ENCODE peak calls at places on chromosome 16, in four cellular contexts. One of them, this sample, is unnamed.
A peak's percentile ranks its signal among the peaks of the same experiment; 100 is the strongest.

GRCh38 chr16:66007717-66008116 is 358.8 kb upstream of the CDH5 start:
- DNase-seq in transverse colon: no peak
- DNase-seq in BJ: peak; percentile 23
- DNase-seq in AG10803: peak; percentile 89
- DNase-seq in this sample: no peak

GRCh38 chr16:5633845-5634440 is 536.3 kb upstream of the EEF2KMT start:
- DNase-seq in transverse colon: no peak
- DNase-seq in BJ: no peak
- DNase-seq in AG10803: no peak
- DNase-seq in this sample: no peak

GRCh38 chr16:17470871-17471744 is at the start of gene XYLT1:
- DNase-seq in transverse colon: peak; percentile 73
- DNase-seq in BJ: peak; percentile 78
- DNase-seq in AG10803: peak; percentile 98
- DNase-seq in this sample: peak; percentile 49

GRCh38 chr16:1331712-1332617 is 1.5 kb upstream of the BAIAP3 start:
- DNase-seq in transverse colon: peak; percentile 88
- DNase-seq in BJ: peak; percentile 12
- DNase-seq in AG10803: peak; percentile 43
- DNase-seq in this sample: peak; percentile 77

GRCh38 chr16:12147681-12148479 is 171.3 kb downstream of the SNX29 start:
- DNase-seq in transverse colon: no peak
- DNase-seq in BJ: no peak
- DNase-seq in AG10803: no peak
- DNase-seq in this sample: no peak

GRCh38 chr16:88331989-88332920 is 50.5 kb upstream of the ZNF469 start:
- DNase-seq in transverse colon: peak; percentile 35
- DNase-seq in BJ: peak; percentile 99
- DNase-seq in AG10803: peak; percentile 100
- DNase-seq in this sample: peak; percentile 95

GRCh38 chr16:80846275-80847013 is 42.0 kb upstream of the CDYL2 start:
- DNase-seq in transverse colon: no peak
- DNase-seq in BJ: no peak
- DNase-seq in AG10803: no peak
- DNase-seq in this sample: no peak

GRCh38 chr16:55043499-55043898 is 112.8 kb downstream of the IRX5 start:
- DNase-seq in transverse colon: no peak
- DNase-seq in BJ: no peak
- DNase-seq in AG10803: no peak
- DNase-seq in this sample: no peak

GRCh38 chr16:54546481-54546880 is 259.9 kb upstream of the IRX3 start:
- DNase-seq in transverse colon: no peak
- DNase-seq in BJ: no peak
- DNase-seq in AG10803: no peak
- DNase-seq in this sample: no peak

GRCh38 chr16:56609463-56609921 is 1.1 kb downstream of the MT2A start:
- DNase-seq in transverse colon: peak; percentile 86
- DNase-seq in BJ: no peak
- DNase-seq in AG10803: peak; percentile 86
- DNase-seq in this sample: no peak

GRCh38 chr16:4136229-4136813 is 20.1 kb upstream of the ADCY9 start:
- DNase-seq in transverse colon: peak; percentile 72
- DNase-seq in BJ: no peak
- DNase-seq in AG10803: no peak
- DNase-seq in this sample: no peak

GRCh38 chr16:10971560-10971961 is 27.2 kb downstream of the CLEC16A start:
- DNase-seq in transverse colon: peak; percentile 31
- DNase-seq in BJ: peak; percentile 79
- DNase-seq in AG10803: peak; percentile 95
- DNase-seq in this sample: peak; percentile 92

DNA sequence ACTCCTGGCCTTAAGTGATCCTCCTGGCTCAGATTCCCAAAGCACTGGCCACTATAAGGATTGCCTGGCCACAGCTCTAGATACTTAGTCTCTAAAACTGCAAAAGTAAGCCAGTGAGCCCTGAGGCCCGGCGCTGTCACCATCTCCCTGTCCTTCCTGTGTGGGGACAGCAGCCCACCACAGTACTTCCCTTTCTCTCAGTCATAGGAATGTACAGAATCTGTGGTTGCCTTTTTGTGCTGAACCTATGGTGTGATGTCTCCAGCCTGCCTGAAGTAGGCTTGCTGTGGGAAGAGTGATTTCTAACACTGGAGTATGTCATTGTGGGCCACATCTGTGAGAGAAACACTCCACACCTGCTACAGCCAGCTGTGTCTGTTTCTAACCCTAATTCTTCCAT is 24.7 kb downstream of the NTAN1 start:
- DNase-seq in transverse colon: peak; percentile 13
- DNase-seq in BJ: no peak
- DNase-seq in AG10803: no peak
- DNase-seq in this sample: no peak
- H3K4me3 ChIP-seq in transverse colon: no peak overlapping the region
- H3K4me3 ChIP-seq in BJ: no peak overlapping the region
- H3K4me3 ChIP-seq in AG10803: no peak overlapping the region
- H3K4me3 ChIP-seq in this sample: no peak overlapping the region

DNA sequence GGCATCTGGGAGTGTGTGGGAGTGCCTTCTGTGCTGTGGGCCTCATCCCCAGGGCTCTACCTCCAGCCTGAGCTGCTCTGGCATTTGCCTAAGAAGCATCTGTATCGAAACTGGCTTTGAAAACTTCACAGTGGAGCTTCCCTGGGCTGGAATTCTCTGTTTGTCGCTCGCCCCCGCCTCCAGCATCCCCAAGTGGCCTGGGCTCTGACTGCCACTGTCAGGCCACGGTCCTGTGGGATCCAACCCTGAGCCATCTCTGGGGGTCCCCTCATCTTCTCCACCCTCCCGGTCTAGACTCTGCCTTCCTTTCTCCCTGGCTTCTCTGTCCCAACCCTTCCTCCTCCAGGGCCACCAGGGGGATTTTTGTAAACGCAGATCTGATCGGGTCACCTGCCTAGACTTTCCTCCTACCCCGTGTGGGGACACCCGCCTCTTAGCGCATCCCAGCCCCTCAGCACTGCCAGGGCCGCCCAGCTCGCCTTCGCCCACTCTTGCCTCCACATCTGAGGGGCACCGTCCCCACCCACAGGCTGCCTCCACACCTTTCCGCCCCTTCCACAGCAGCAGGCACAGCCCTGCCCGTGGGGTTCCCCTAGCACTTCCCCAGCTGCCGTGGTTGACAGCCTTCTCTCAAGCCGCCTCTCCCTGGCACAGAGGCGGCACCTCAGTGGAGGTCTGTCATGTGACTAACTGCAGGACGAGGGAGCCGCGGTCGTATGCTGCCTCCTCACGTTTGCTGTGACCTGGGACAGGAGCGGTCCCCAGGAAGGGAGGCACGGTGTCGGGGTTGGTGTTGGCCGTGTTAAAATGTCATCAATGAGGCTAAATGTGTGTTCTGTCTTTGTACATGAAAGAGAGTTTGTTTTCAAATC is 12.0 kb downstream of the TBC1D24 start:
- DNase-seq in transverse colon: peak; percentile 75
- DNase-seq in BJ: no peak
- DNase-seq in AG10803: no peak
- DNase-seq in this sample: no peak
- TF ChIP-seq CTCF in transverse colon: no peak
- TF ChIP-seq CTCF in BJ: peak; percentile 10
- TF ChIP-seq CTCF in AG10803: no peak
- TF ChIP-seq CTCF in this sample: no peak

GRCh38 chr16:2973081-2973480 is 3.9 kb downstream of the PAQR4 start:
- DNase-seq in transverse colon: no peak
- DNase-seq in BJ: no peak
- DNase-seq in AG10803: no peak
- DNase-seq in this sample: no peak

GRCh38 chr16:2970563-2970962 is 1.4 kb downstream of the PAQR4 start:
- DNase-seq in transverse colon: no peak
- DNase-seq in BJ: no peak
- DNase-seq in AG10803: no peak
- DNase-seq in this sample: no peak

GRCh38 chr16:2969545-2970521 is 685 bp downstream of the PAQR4 start:
- DNase-seq in transverse colon: peak; percentile 68
- DNase-seq in BJ: no peak
- DNase-seq in AG10803: peak; percentile 40
- DNase-seq in this sample: no peak

GRCh38 chr16:2971985-2972784 is 3.0 kb downstream of the PAQR4 start:
- DNase-seq in transverse colon: no peak
- DNase-seq in BJ: no peak
- DNase-seq in AG10803: no peak
- DNase-seq in this sample: no peak

GRCh38 chr16:2971134-2971984 is 2.2 kb downstream of the PAQR4 start:
- DNase-seq in transverse colon: no peak
- DNase-seq in BJ: no peak
- DNase-seq in AG10803: no peak
- DNase-seq in this sample: no peak
- H3K4me3 ChIP-seq in transverse colon: no peak overlapping the region
- H3K4me3 ChIP-seq in BJ: no peak overlapping the region
- H3K4me3 ChIP-seq in AG10803: no peak overlapping the region
- H3K4me3 ChIP-seq in this sample: no peak overlapping the region

DNA sequence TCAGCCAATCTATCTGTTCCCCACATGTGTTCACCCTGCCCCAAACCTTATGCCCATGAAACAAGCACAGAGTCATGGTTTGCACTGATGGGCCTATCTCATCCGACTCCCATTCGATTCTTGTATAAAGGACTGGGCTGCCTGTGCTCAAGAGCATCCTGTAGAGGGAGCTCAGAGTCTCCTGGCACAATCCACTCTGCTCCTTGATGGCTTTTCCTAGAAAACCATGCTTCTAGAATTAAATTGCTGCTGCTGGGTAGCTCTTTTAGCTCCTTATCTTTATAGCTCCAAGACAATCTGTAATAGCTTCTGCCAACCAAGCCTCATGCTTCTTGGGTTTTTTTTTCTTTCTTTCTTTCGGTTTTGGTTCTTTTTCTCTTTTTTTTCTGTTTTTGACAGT is 9.7 kb downstream of the ZNF19 start:
- DNase-seq in transverse colon: peak; percentile 10
- DNase-seq in BJ: no peak
- DNase-seq in AG10803: no peak
- DNase-seq in this sample: no peak
- TF ChIP-seq CTCF in transverse colon: no peak
- TF ChIP-seq CTCF in BJ: peak; percentile 50
- TF ChIP-seq CTCF in AG10803: peak; percentile 32
- TF ChIP-seq CTCF in this sample: peak; percentile 58

GRCh38 chr16:50677351-50677750 is 3.8 kb downstream of the SNX20 start:
- DNase-seq in transverse colon: no peak
- DNase-seq in BJ: no peak
- DNase-seq in AG10803: no peak
- DNase-seq in this sample: no peak

GRCh38 chr16:50679676-50680555 is 1.2 kb downstream of the SNX20 start:
- DNase-seq in transverse colon: no peak
- DNase-seq in BJ: no peak
- DNase-seq in AG10803: no peak
- DNase-seq in this sample: no peak

GRCh38 chr16:50680556-50680893 is 587 bp downstream of the SNX20 start:
- DNase-seq in transverse colon: no peak
- DNase-seq in BJ: no peak
- DNase-seq in AG10803: no peak
- DNase-seq in this sample: no peak

GRCh38 chr16:50680907-50681885 is at the start of gene SNX20:
- DNase-seq in transverse colon: peak; percentile 58
- DNase-seq in BJ: no peak
- DNase-seq in AG10803: no peak
- DNase-seq in this sample: no peak

DNA sequence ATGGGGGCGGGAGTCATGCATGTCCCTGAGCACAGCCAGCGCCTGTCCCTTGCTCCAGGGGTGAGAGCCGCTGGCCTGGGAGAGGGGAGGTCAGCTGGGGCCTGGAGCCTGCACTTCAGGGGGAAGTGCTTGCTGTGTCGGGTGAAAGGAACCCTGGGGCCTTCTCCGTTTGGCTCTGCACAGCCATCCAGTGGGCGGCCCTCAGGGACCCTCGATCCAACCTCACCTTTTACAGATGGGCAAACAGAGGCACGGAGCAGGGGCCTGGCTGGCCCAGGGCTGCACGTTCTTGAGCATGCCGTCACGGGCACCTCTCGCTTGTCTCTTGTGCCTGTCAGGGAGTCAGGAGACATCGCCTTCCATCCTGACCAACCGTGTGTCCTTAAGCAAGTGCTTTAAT is 1.8 kb downstream of the SNX20 start:
- DNase-seq in transverse colon: no peak
- DNase-seq in BJ: no peak
- DNase-seq in AG10803: no peak
- DNase-seq in this sample: no peak
- H3K4me3 ChIP-seq in transverse colon: no peak overlapping the region
- H3K4me3 ChIP-seq in BJ: no peak overlapping the region
- H3K4me3 ChIP-seq in AG10803: no peak overlapping the region
- H3K4me3 ChIP-seq in this sample: no peak overlapping the region

DNA sequence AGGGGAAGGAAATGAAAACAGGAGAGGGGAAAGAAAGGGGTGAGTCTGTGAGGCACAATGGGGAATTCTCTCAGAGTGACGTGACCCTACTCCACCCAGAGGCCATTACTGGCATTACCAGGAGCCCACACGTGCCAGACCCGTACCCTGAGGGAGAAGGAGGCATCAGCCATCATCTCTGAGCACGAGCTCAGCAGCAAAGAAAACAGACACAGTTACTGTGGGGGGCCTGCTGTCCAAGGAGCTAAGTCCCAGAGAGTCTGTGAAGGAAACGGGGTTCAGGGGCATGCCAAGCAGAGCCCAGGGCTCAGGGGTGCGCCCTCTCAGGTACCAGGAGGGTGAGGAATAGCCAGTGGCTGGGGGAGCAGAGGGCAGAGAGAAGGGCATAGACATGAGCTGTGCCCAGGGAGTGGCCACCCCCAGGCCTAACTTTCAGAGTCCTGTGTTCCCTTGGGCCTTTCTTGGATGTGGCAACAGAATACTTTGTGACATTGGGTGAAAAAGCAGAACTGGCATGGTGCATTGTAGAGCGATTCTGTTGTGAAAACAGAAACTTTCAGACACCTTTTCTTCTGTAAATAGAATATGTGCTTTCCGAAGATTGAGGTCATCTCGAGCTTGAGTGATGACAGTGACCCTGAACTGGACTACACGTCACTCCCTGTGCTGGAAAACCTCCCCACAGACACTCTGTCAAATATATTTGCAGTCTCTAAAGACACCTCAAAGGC is 11.3 kb downstream of the TAF1C start:
- DNase-seq in transverse colon: peak; percentile 58
- DNase-seq in BJ: no peak
- DNase-seq in AG10803: peak; percentile 29
- DNase-seq in this sample: no peak
- TF ChIP-seq CTCF in transverse colon: peak; percentile 39
- TF ChIP-seq CTCF in BJ: no peak
- TF ChIP-seq CTCF in AG10803: peak; percentile 65
- TF ChIP-seq CTCF in this sample: peak; percentile 56

GRCh38 chr16:75065149-75065807 is 51.3 kb downstream of the LDHD start:
- DNase-seq in transverse colon: peak; percentile 53
- DNase-seq in BJ: no peak
- DNase-seq in AG10803: no peak
- DNase-seq in this sample: no peak
- H3K4me3 ChIP-seq in transverse colon: peak overlapping the region; percentile 17
- H3K4me3 ChIP-seq in BJ: no peak overlapping the region
- H3K4me3 ChIP-seq in AG10803: no peak overlapping the region
- H3K4me3 ChIP-seq in this sample: no peak overlapping the region